ENCODE peak calls at places on chromosomes 16 and 17, in five cellular contexts. I is fibroblast of pulmonary artery, C is tibial artery, T is bronchial epithelial cell, X is fibroblast of mammary gland. F is an unnamed sample.

GRCh38 chr16:3952342-3953131 is 72.0 kb upstream of the CREBBP start:
- DNase-seq in I (peak), C (peak), T (no peak), X (peak), F (peak)

GRCh38 chr17:45262516-45263476 is 902 bp upstream of the SPATA32 start:
- DNase-seq in I (peak), C (no peak), T (peak), X (peak), F (peak)

GRCh38 chr17:9299695-9300094 is 275.9 kb downstream of the STX8 start:
- DNase-seq in I (no peak), C (no peak), T (no peak), X (no peak), F (no peak)

GRCh38 chr16:65834680-65835079 is 531.8 kb upstream of the CDH5 start:
- DNase-seq in I (no peak), C (no peak), T (no peak), X (no peak), F (no peak)

GRCh38 chr16:88941933-88942909 is 34.8 kb downstream of the CBFA2T3 start:
- DNase-seq in I (peak), C (no peak), T (no peak), X (no peak), F (peak)

GRCh38 chr16:80993293-80993691 is 13.4 kb downstream of the CMC2 start:
- DNase-seq in I (peak), C (no peak), T (peak), X (peak), F (no peak)

GRCh38 chr16:79283578-79283977 is 317.0 kb downstream of the MAF start:
- DNase-seq in I (no peak), C (no peak), T (no peak), X (no peak), F (no peak)

GRCh38 chr16:16025214-16025968 is 76.0 kb downstream of the ABCC1 start:
- DNase-seq in I (peak), C (peak), T (peak), X (peak), F (no peak)

GRCh38 chr16:48194828-48195566 is 39.2 kb upstream of the ABCC12 start:
- DNase-seq in I (peak), C (no peak), T (peak), X (peak), F (no peak)

GRCh38 chr17:50687200-50688066 is 20.3 kb downstream of the ANKRD40 start:
- DNase-seq in I (peak), C (no peak), T (no peak), X (peak), F (no peak)

GRCh38 chr16:23026777-23027362 is 122.4 kb downstream of the USP31 start:
- DNase-seq in I (peak), C (no peak), T (peak), X (peak), F (no peak)

GRCh38 chr16:47519037-47519436 is 57.9 kb downstream of the PHKB start:
- DNase-seq in I (peak), C (no peak), T (peak), X (peak), F (no peak)

GRCh38 chr17:31699281-31699680 is 159.8 kb downstream of the COPRS start:
- DNase-seq in I (no peak), C (no peak), T (no peak), X (no peak), F (no peak)

GRCh38 chr17:19533718-19534561 is at the start of gene SLC47A1:
- DNase-seq in I (peak), C (no peak), T (peak), X (no peak), F (peak)

GRCh38 chr17:66570353-66571195 is 264.3 kb upstream of the CACNG5 start:
- DNase-seq in I (no peak), C (no peak), T (peak), X (no peak), F (no peak)

GRCh38 chr16:72425571-72426341 is 253.8 kb upstream of the PMFBP1 start:
- DNase-seq in I (no peak), C (no peak), T (no peak), X (no peak), F (no peak)

GRCh38 chr16:8946544-8946943 is 17.2 kb downstream of the USP7 start:
- DNase-seq in I (no peak), C (no peak), T (no peak), X (no peak), F (no peak)

GRCh38 chr17:81512560-81512983 is at the start of gene ACTG1:
- DNase-seq in I (peak), C (peak), T (peak), X (peak), F (peak)

GRCh38 chr16:22785552-22785951 is 28.4 kb upstream of the HS3ST2 start:
- DNase-seq in I (no peak), C (no peak), T (no peak), X (no peak), F (no peak)

GRCh38 chr16:68299571-68300453 is 10.9 kb downstream of the SLC7A6OS start:
- DNase-seq in I (no peak), C (no peak), T (peak), X (no peak), F (no peak)

GRCh38 chr17:28467456-28468025 is 5.9 kb upstream of the SLC13A2 start:
- DNase-seq in I (peak), C (no peak), T (peak), X (peak), F (no peak)

DNA sequence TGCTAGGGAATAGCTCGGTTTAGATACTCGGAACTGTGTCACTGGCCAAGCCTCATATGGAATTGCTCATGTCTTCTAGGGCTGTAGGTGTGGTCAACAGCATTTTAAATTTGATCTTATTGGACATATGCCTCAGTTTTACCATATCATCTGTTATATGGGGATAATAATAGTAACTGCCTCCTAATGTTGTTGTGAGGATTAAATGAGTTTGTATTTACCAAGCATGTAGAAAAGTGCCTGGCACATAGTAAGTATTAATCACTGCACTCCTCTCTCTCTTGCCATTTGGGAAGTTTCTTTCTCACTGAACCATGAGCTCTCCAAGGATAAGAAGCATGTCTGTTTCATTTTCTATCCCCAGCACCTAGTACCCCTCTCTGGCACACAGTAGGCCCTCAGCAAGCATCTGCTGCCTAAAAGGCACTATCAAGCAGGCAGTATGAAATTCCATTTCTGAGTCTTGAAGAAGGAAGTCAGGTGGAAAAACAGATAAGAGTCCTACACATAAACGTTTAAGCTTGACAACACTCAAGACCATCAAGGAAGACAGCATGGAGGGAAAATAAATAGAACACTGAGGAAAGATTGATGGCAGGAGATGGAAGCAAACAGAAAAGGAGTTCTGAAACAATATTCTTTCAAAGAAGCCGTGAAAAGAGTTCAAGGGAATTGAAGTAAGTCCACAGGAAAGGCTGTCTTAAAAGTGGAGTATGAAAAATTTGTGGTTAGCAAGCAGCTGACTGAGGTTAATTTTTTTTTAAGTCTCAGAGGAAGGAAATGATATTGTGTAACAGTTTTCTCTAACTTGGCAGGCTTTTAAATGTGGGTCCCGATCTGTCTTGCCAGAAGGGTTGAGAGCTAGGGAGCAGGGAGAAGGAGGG is 2.2 kb upstream of the ATP6V0A1 start:
- DNase-seq in I (peak), C (no peak), T (peak), X (peak), F (no peak)
- H3K4me3 ChIP-seq in I (peak), C (no peak), T (no peak), X (peak), F (peak)

DNA sequence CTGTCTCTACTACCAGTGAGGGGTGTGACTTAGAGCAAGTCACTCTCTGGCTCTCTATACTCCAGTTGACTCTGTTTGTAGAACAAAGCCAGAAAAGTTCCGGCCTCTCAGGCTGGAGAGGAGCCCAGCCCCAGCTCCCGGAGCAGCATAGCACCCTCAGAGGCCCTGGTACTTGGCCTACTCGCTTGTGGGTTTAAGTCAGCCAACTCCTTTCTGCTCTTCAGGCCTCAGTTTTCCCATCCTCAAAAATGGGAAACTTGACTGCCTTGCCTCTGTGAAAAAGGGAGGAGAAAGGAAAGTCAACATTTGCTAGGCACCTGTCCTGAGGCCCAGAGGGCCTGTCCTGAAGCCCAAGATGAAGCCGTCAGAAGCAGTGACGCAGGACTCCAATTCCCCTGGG is 1.1 kb downstream of the CHST6 start:
- DNase-seq in I (no peak), C (no peak), T (no peak), X (no peak), F (peak)
- H3K4me3 ChIP-seq in I (peak), C (peak), T (no peak), X (peak), F (no peak)

DNA sequence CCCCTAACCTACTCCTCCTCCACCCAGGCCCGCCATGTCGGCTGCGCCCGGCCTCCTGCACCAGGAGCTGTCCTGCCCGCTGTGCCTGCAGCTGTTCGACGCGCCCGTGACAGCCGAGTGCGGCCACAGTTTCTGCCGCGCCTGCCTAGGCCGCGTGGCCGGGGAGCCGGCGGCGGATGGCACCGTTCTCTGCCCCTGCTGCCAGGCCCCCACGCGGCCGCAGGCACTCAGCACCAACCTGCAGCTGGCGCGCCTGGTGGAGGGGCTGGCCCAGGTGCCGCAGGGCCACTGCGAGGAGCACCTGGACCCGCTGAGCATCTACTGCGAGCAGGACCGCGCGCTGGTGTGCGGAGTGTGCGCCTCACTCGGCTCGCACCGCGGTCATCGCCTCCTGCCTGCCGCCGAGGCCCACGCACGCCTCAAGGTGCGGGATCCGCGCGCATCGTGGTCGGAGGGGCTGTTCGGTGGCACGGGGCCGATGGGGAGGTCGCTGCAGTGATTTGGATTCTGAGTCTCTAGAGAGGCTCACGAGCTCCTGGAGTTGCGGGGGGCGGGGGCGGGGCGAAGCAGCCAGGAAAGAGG is 877 bp downstream of the TRIM72 start:
- DNase-seq in I (no peak), C (no peak), T (no peak), X (no peak), F (peak)
- H3K4me3 ChIP-seq in I (peak), C (peak), T (peak), X (peak), F (peak)

GRCh38 chr17:38743556-38744171 is 4.5 kb downstream of the PCGF2 start:
- DNase-seq in I (no peak), C (no peak), T (no peak), X (no peak), F (no peak)
- H3K4me3 ChIP-seq in I (no peak), C (no peak), T (no peak), X (no peak), F (no peak)

GRCh38 chr17:7018331-7018964 is 4.4 kb upstream of the BCL6B start:
- DNase-seq in I (no peak), C (peak), T (no peak), X (peak), F (no peak)
- H3K4me3 ChIP-seq in I (no peak), C (peak), T (no peak), X (peak), F (no peak)

GRCh38 chr17:48575673-48576478 is 2.3 kb downstream of the HOXB4 start:
- DNase-seq in I (no peak), C (no peak), T (no peak), X (no peak), F (no peak)

GRCh38 chr17:48577330-48577945 is 712 bp downstream of the HOXB4 start:
- DNase-seq in I (no peak), C (no peak), T (no peak), X (peak), F (no peak)

GRCh38 chr17:48575066-48575582 is 3.0 kb downstream of the HOXB4 start:
- DNase-seq in I (no peak), C (no peak), T (no peak), X (peak), F (no peak)

GRCh38 chr17:48577946-48578615 is at the start of gene HOXB4:
- DNase-seq in I (peak), C (peak), T (no peak), X (peak), F (peak)

DNA sequence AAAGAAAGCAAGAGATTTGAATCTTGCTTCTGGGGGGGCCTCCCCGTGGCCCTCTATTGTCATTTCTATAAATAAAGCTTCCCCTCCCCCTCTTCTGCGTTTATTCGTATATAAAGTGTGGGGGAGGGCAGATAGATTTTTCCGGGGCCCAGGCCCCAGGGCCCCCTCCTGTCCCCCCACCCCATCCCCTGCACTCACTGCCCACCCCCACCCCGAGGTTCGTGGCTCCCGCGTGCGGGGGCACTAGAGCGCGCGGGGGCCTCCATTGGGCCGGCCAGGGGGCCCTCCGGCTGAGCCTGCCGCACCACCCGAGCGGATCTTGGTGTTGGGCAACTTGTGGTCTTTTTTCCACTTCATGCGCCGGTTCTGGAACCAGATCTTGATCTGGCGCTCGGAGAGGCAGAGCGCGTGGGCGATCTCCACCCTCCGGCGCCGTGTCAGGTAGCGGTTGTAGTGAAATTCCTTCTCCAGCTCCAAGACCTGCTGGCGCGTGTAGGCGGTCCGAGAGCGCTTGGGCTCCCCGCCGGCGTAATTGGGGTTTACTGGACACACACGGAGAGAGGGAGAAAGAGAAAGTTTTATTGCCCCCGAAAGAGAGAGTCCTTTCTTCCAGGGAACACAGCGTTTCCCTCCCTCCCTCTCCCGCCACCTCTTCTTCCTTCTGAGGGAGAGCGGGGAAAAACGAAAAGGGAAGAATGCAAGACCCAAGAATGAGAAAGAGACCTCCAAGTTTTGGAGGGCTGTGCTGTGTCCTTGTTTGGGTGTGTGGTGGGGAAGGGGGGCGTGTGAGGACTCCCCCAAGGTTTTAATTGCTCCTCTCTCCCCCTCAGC is 1.5 kb downstream of the HOXB4 start:
- DNase-seq in I (no peak), C (no peak), T (no peak), X (peak), F (no peak)
- H3K4me3 ChIP-seq in I (peak), C (peak), T (no peak), X (peak), F (no peak)

GRCh38 chr17:47161988-47162622 is 27.0 kb downstream of the CDC27 start:
- DNase-seq in I (no peak), C (no peak), T (no peak), X (no peak), F (no peak)
- H3K4me3 ChIP-seq in I (no peak), C (no peak), T (no peak), X (no peak), F (peak)

DNA sequence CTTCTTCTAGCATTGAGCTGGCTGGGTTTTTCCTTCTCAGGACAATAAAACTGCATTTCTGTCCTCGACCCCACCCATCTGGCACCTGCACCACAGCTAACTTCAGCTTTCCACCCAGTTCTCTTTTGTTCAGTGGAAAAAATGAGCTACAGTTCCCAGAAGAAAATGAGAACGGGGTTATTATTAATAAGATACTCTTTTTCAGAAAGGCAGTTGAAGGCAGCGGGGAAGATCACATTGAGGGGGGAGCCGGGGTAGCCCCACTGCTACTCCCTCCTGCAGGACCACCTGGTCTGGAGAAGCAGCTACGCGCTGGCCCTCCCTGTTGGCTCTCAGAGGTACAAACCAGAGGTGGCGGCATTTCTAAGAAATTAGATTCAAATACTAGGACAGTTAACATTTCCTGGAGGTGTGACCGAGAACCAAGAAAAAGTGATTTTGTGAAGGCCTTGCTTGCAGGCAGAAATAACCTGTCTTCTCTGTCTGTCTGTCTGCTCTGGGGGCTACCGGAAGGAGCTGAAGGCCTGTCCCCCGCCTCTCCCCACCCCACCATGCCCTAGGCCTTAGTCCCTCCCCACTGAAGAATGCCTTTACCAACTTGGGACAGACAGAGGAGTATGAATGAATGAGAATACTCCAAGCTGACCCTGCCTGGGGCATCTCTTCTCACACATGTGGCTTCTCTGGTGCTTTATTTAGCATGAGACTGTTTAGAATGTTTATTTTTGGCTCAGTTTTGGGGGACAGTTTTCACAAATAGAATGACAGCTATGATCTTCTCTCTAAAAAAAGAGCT is 123.8 kb downstream of the XYLT1 start:
- DNase-seq in I (no peak), C (no peak), T (no peak), X (no peak), F (peak)
- H3K4me3 ChIP-seq in I (no peak), C (no peak), T (no peak), X (no peak), F (no peak)

GRCh38 chr17:42408076-42408475 is 15.0 kb downstream of the CAVIN1 start:
- DNase-seq in I (peak), C (no peak), T (no peak), X (no peak), F (no peak)

GRCh38 chr17:42406602-42407288 is 16.3 kb downstream of the CAVIN1 start:
- DNase-seq in I (no peak), C (no peak), T (no peak), X (no peak), F (no peak)

GRCh38 chr17:42405963-42406495 is 17.0 kb downstream of the CAVIN1 start:
- DNase-seq in I (peak), C (peak), T (no peak), X (peak), F (peak)

GRCh38 chr17:42405076-42405475 is 16.8 kb upstream of the STAT3 start:
- DNase-seq in I (no peak), C (no peak), T (no peak), X (peak), F (no peak)

DNA sequence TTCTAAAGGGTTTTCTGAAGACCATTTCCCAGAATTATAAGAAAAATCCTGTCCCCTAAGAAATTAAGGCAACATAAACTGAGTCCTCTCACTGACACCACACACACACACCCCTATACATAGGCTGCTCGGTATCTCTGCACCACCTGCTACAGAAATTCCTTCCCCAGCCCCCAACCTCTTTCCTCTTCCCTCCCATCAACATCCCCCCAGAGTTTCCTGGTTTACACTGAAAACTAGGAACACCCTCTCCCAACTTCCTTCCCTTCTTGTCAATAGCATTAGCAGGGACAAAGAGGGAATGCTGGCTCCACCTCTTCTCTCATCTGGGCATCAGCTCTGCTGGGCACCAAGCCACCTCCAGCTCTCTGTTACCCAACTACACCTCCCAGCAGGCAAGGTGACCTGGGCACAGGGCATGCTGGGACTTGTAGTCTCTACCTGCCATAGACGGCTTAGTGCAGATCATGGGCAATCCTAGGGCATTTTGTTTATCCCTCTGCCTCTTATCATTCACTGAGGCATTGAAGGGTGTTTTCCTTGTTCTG is 15.7 kb downstream of the CAVIN1 start:
- DNase-seq in I (peak), C (peak), T (peak), X (peak), F (peak)
- H3K4me3 ChIP-seq in I (no peak), C (no peak), T (no peak), X (no peak), F (peak)

F was measured in spleen.